ENCODE peak calls at places on chromosomes 11 and 22, in five cellular contexts. K, W, H, G and T are unnamed samples.
A peak's percentile ranks its signal among the peaks of the same experiment; 100 is the strongest.

GRCh38 chr22:32255726-32256125 is 579 bp upstream of the SLC5A4 start:
- DNase-seq in H (peak; percentile 6), K (no peak), G (no peak), W (no peak), T (no peak)

GRCh38 chr11:2098691-2099522 is 40.3 kb downstream of the IGF2 start:
- DNase-seq in K (no peak), G (no peak), H (no peak), W (no peak), T (no peak)

GRCh38 chr22:39184586-39185577 is 32.4 kb upstream of the CBX7 start:
- DNase-seq in K (no peak), G (no peak), W (peak; percentile 29), H (peak; percentile 21), T (no peak)

GRCh38 chr11:48088682-48089050 is 108.3 kb downstream of the PTPRJ start:
- DNase-seq in G (no peak), K (no peak), H (peak; percentile 88), W (no peak), T (no peak)

GRCh38 chr11:18046116-18046777 is at the start of gene TPH1:
- DNase-seq in K (peak; percentile 79), G (no peak), W (no peak), H (peak; percentile 27), T (peak; percentile 34)

GRCh38 chr22:27129266-27129665 is 471.9 kb downstream of the MIAT start:
- DNase-seq in G (no peak), K (no peak), W (no peak), H (peak; percentile 83), T (peak; percentile 74)

GRCh38 chr11:64165482-64165841 is 451 bp downstream of the MACROD1 start:
- DNase-seq in K (no peak), W (no peak), G (no peak), H (no peak), T (no peak)

GRCh38 chr11:115081972-115082371 is 403.6 kb downstream of the NXPE2 start:
- DNase-seq in W (no peak), K (no peak), G (no peak), H (no peak), T (no peak)

GRCh38 chr11:12278766-12279671 is 98.4 kb upstream of the PARVA start:
- DNase-seq in G (no peak), H (no peak), W (no peak), K (no peak), T (no peak)

GRCh38 chr11:120563698-120564572 is 52.4 kb downstream of the GRIK4 start:
- DNase-seq in W (no peak), K (peak; percentile 88), G (no peak), H (peak; percentile 41), T (no peak)

GRCh38 chr11:83102806-83103205 is 31.1 kb upstream of the RAB30 start:
- DNase-seq in W (no peak), K (no peak), H (no peak), G (no peak), T (no peak)
- TF ChIP-seq CTCF in W (no peak), K (no peak), H (no peak), G (no peak), T (no peak)

GRCh38 chr22:50308986-50309600 is 1.6 kb upstream of the PLXNB2 start:
- DNase-seq in H (no peak), G (no peak), K (no peak), W (no peak), T (no peak)
- H3K4me3 ChIP-seq in H (no peak overlapping the region), G (no peak overlapping the region), K (no peak overlapping the region), W (no peak overlapping the region), T (no peak overlapping the region)

DNA sequence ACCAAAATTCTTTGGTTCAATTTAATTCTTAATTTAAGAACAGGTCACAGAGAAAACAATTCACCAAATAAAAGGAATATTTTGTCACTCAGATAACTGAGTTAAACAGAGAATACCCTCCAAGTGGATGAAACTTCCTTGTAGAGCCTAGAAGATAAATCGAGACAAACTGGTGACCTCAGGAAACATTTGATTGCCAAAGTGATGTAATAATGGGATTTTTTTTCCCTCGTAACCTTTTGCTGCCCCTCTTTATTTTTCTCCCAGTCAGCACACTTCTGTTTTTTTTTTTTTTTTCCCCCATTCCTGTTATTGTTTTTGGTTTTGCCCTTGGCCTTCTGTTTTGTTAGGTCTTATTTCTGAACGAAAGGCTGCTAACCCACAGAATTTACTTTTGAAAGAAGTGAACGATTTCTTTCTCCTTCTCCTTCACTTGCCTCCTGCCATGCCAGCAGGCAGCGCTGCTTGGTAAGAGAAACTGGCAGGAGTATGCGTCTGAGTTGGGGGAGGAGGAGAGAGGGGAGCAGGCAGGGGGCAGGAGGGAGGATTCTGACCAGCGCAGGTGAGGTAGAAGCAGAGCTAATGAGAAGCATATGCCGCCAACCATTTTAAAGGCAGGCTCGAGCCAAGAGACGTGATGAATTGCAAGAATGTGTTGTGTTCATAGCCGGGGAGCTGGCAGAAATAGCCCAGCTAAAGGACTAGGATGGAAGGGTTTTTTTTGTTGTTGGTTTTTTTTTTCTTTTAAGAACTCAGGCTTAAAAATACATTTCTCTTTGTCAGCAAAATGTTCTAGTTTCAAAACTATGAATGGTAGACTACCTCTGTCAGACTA is 121.9 kb upstream of the MTMR2 start:
- DNase-seq in W (no peak), K (peak; percentile 55), G (no peak), H (peak; percentile 90), T (peak; percentile 43)
- TF ChIP-seq CTCF in W (no peak), K (peak; percentile 48), G (peak; percentile 63), H (peak; percentile 61), T (peak; percentile 55)

GRCh38 chr11:45983471-45983845 is 61.0 kb downstream of the LARGE2 start:
- DNase-seq in K (no peak), W (no peak), G (no peak), H (no peak), T (no peak)
- H3K4me3 ChIP-seq in K (no peak overlapping the region), W (no peak overlapping the region), G (no peak overlapping the region), H (no peak overlapping the region), T (no peak overlapping the region)